ENCODE peak calls at places on chromosomes 4 and X, in four cellular contexts. E is HepG2, S is WTC11, M is K562. R is an unnamed sample.

GRCh38 chr4:4386296-4386735 is 586 bp upstream of the NSG1 start:
- DNase-seq in E (no peak), S (peak; percentile 30), M (peak; percentile 35), R (no peak)

GRCh38 chr4:128793859-128794667 is 15.4 kb upstream of the JADE1 start:
- DNase-seq in E (no peak), M (no peak), S (no peak), R (no peak)

GRCh38 chr4:109559625-109559982 is 442 bp upstream of the MCUB start:
- DNase-seq in S (peak; percentile 63), E (no peak), M (peak; percentile 14), R (no peak)

GRCh38 chrX:75156537-75156945 is 458 bp upstream of the ABCB7 start:
- DNase-seq in E (no peak), S (no peak), M (peak; percentile 15), R (peak; percentile 4)

GRCh38 chrX:24245201-24245600 is 68.7 kb downstream of the SUPT20HL2 start:
- DNase-seq in S (no peak), E (no peak), M (no peak), R (peak; percentile 52)

GRCh38 chr4:76305971-76306881 is at the start of gene STBD1:
- DNase-seq in E (peak; percentile 68), S (peak; percentile 83), M (peak; percentile 50), R (peak; percentile 44)

GRCh38 chr4:8289956-8290700 is 20.6 kb downstream of the HTRA3 start:
- DNase-seq in M (no peak), E (no peak), S (no peak), R (no peak)

GRCh38 chr4:139669335-139669734 is 3.7 kb downstream of the MGST2 start:
- DNase-seq in S (no peak), M (no peak), E (no peak), R (no peak)

GRCh38 chr4:10458190-10458589 is 964 bp upstream of the ZNF518B start:
- DNase-seq in E (no peak), S (peak; percentile 20), M (peak; percentile 25), R (no peak)

GRCh38 chrX:86047174-86047991 is at the start of gene CHM:
- DNase-seq in E (peak; percentile 80), M (peak; percentile 67), S (peak; percentile 21), R (peak; percentile 84)

GRCh38 chr4:150119492-150119891 is 41.2 kb downstream of the DCLK2 start:
- DNase-seq in E (peak; percentile 61), M (no peak), S (no peak), R (peak; percentile 20)

GRCh38 chr4:186808635-186809018 is 85.0 kb upstream of the FAT1 start:
- DNase-seq in M (peak; percentile 23), S (no peak), E (no peak), R (no peak)

GRCh38 chr4:121454251-121454979 is 73.6 kb upstream of the QRFPR start:
- DNase-seq in M (no peak), S (peak; percentile 13), E (no peak), R (no peak)

GRCh38 chr4:38177792-38178665 is 217.8 kb downstream of the PTTG2 start:
- DNase-seq in E (no peak), S (no peak), M (no peak), R (no peak)

GRCh38 chrX:132809581-132809980 is 148.8 kb downstream of the HS6ST2 start:
- DNase-seq in S (no peak), M (no peak), E (no peak), R (no peak)

GRCh38 chrX:20527458-20528099 is 260.9 kb upstream of the RPS6KA3 start:
- DNase-seq in S (no peak), M (peak; percentile 12), E (peak; percentile 21), R (peak; percentile 31)

GRCh38 chr4:970046-970745 is 3.2 kb downstream of the DGKQ start:
- DNase-seq in M (no peak), S (no peak), E (no peak), R (no peak)

GRCh38 chr4:16439771-16440170 is 213.5 kb upstream of the TAPT1 start:
- DNase-seq in E (no peak), M (no peak), S (no peak), R (no peak)

GRCh38 chrX:139932077-139932900 is 564 bp downstream of the ATP11C start:
- DNase-seq in M (peak; percentile 84), E (no peak), S (peak; percentile 47), R (peak; percentile 10)

GRCh38 chr4:23881674-23882337 is 8.0 kb downstream of the PPARGC1A start:
- DNase-seq in S (no peak), E (peak; percentile 56), M (no peak), R (no peak)

GRCh38 chr4:140876597-140877364 is 120.6 kb upstream of the TBC1D9 start:
- DNase-seq in M (no peak), E (no peak), S (no peak), R (no peak)

GRCh38 chr4:38583102-38583501 is 80.9 kb upstream of the KLF3 start:
- DNase-seq in S (no peak), E (no peak), M (no peak), R (no peak)

GRCh38 chrX:41559662-41560061 is 112.5 kb downstream of the NYX start:
- DNase-seq in S (no peak), M (peak; percentile 16), E (no peak), R (no peak)

GRCh38 chr4:105140684-105141490 is 5.8 kb upstream of the TET2 start:
- DNase-seq in S (no peak), M (no peak), E (peak; percentile 54), R (peak; percentile 26)

GRCh38 chr4:159105063-159105414 is 2.2 kb downstream of the RAPGEF2 start:
- DNase-seq in M (no peak), S (no peak), E (no peak), R (no peak)

GRCh38 chrX:111009256-111009655 is 86.7 kb upstream of the PAK3 start:
- DNase-seq in S (no peak), M (no peak), E (no peak), R (no peak)

GRCh38 chrX:140180585-140180984 is 215.3 kb upstream of the CXorf66 start:
- DNase-seq in E (no peak), S (no peak), M (no peak), R (no peak)

GRCh38 chr4:142402925-142403324 is 443.2 kb downstream of the INPP4B start:
- DNase-seq in E (no peak), S (no peak), M (no peak), R (peak; percentile 7)

GRCh38 chr4:182806259-182807252 is 110.6 kb downstream of the DCTD start:
- DNase-seq in E (peak; percentile 35), M (peak; percentile 77), S (peak; percentile 92), R (peak; percentile 33)

GRCh38 chr4:97774347-97774989 is 368.8 kb downstream of the STPG2 start:
- DNase-seq in E (no peak), M (no peak), S (no peak), R (no peak)

GRCh38 chrX:120244735-120245498 is 5.7 kb upstream of the ZBTB33 start:
- DNase-seq in S (peak; percentile 67), M (peak; percentile 27), E (peak; percentile 71), R (peak; percentile 91)

GRCh38 chrX:120253784-120254183 is 3.2 kb downstream of the ZBTB33 start:
- DNase-seq in M (no peak), E (no peak), S (no peak), R (no peak)

GRCh38 chrX:120251471-120252011 is 929 bp downstream of the ZBTB33 start:
- DNase-seq in S (no peak), M (peak; percentile 19), E (peak; percentile 3), R (peak; percentile 12)

DNA sequence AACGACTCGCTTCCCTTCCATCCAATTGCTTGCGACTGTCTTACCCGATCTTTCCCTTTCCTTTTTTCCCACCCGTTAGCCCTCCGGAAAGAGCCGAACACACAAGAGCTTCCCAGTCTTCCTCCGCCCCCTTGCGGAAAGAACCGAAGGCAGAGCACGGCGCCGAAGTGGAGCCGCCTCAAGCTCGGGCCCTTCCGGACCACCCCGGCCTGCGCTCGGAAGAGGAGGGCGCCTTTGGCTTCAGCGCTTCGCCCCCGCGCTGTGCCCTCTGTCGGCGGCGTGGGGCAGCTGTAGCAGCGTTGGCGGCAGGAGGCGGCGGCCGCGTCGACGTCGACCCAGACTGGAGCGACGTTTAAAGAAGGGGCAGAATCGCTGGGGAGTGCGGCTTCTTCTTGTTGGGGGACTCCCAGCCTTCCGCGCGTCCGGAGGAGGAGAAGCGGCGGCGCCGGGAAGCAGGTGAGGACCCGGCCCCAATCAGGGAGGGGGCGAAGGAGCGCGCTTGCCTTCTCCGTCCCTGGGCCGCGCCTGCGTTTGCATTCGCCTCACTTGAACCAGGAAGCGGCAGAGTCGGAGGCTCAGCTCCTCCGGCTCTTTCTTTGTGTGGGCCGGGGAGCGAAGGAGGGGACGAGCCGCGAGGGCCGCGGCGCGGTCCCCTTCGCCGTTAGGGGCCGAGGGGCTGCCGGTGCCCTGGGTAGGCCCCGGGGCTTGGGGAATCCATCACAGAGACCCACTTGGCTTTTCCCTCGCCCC is at the start of gene ZBTB33:
- DNase-seq in M (peak; percentile 91), E (peak; percentile 86), S (peak; percentile 89), R (peak; percentile 77)
- TF ChIP-seq HMGXB4 in M (peak; percentile 85), E (peak; percentile 95), S (peak; percentile 58), R (peak; percentile 39)

GRCh38 chr4:71945791-71946190 is 86.0 kb upstream of the NPFFR2 start:
- DNase-seq in M (no peak), S (no peak), E (no peak), R (no peak)

GRCh38 chr4:71941001-71941400 is 90.8 kb upstream of the NPFFR2 start:
- DNase-seq in M (peak; percentile 12), E (peak; percentile 1), S (peak; percentile 22), R (peak; percentile 33)

GRCh38 chr4:71944956-71945355 is 86.8 kb upstream of the NPFFR2 start:
- DNase-seq in E (no peak), S (no peak), M (no peak), R (no peak)
- TF ChIP-seq HMGXB4 in E (no peak), S (no peak), M (no peak), R (no peak)

GRCh38 chrX:150483576-150483975 is 84.8 kb upstream of the MTM1 start:
- DNase-seq in S (no peak), M (no peak), E (no peak), R (no peak)

GRCh38 chrX:150478496-150479492 is 89.6 kb upstream of the MTM1 start:
- DNase-seq in E (no peak), M (no peak), S (no peak), R (no peak)

GRCh38 chrX:150487369-150488094 is 80.9 kb upstream of the MTM1 start:
- DNase-seq in M (no peak), S (no peak), E (no peak), R (no peak)

GRCh38 chrX:150486011-150486410 is 82.4 kb upstream of the MTM1 start:
- DNase-seq in M (peak; percentile 16), E (peak; percentile 20), S (peak; percentile 49), R (peak; percentile 45)

GRCh38 chrX:150482537-150483217 is 85.7 kb upstream of the MTM1 start:
- DNase-seq in M (peak; percentile 16), E (peak; percentile 9), S (no peak), R (peak; percentile 59)
- TF ChIP-seq HMGXB4 in M (no peak), E (no peak), S (no peak), R (no peak)

GRCh38 chr4:168715889-168716288 is 219.0 kb downstream of the PALLD start:
- DNase-seq in S (no peak), M (no peak), E (no peak), R (no peak)
- TF ChIP-seq HMGXB4 in S (no peak), M (no peak), E (no peak), R (no peak)

DNA sequence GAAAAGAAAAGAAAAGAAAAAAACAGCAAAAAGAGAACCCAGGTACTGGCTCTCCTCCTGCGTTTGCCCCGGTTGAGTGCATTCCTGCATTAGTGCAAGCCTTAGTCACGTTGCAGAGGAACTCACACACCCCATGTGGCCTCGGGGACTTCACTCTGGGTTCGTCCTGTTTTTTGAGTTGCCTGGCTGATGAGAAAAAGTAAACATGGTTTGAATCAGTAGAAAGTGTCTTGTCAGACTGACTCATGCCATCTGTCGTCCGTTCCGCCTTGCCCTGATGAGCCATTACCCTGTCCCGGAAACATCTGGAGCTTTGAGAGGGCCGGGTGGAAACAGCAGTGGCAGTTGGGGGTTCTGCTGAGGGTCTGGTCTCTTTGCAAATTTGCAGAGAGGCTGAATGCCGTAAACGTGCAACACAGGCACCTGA is 16.3 kb downstream of the CD99 start:
- DNase-seq in M (no peak), E (peak; percentile 84), S (peak; percentile 54), R (peak; percentile 83)
- TF ChIP-seq HMGXB4 in M (no peak), E (no peak), S (no peak), R (no peak)

R was measured in A549.